ENCODE peak calls at places on chromosomes 12 and 14, in eight cellular contexts. W, V, F, R, T, J, C and G are unnamed samples. For H3K9me3, the result is how much of the 10 kb centered on the place peaks cover.

GRCh38 chr12:25829192-25829591 is 129.3 kb upstream of the RASSF8 start:
- DNase-seq in C (no peak), W (no peak), F (no peak), T (no peak), V (no peak), J (peak), R (peak), G (peak)

GRCh38 chr12:15757553-15758255 is 31.5 kb downstream of the EPS8 start:
- DNase-seq in V (peak), T (peak), F (no peak), R (no peak), C (no peak), W (peak), J (peak), G (no peak)

GRCh38 chr12:130838284-130838950 is 633 bp downstream of the STX2 start:
- DNase-seq in C (no peak), W (peak), R (no peak), T (peak), F (no peak), J (peak), V (peak), G (peak)

GRCh38 chr14:86513056-86513455 is 983.1 kb downstream of the FLRT2 start:
- DNase-seq in V (no peak), F (no peak), R (no peak), C (no peak), W (no peak), J (no peak), T (no peak), G (no peak)

GRCh38 chr14:38207342-38207741 is 362 bp upstream of the SSTR1 start:
- DNase-seq in F (no peak), R (no peak), W (no peak), J (no peak), T (no peak), C (no peak), V (no peak), G (no peak)

GRCh38 chr12:13504074-13504473 is 307.5 kb downstream of the EMP1 start:
- DNase-seq in F (no peak), T (no peak), C (no peak), W (no peak), V (no peak), R (no peak), J (no peak), G (no peak)

GRCh38 chr12:75245108-75245507 is 35.5 kb upstream of the KCNC2 start:
- DNase-seq in C (no peak), V (no peak), R (no peak), T (no peak), F (no peak), J (no peak), W (no peak), G (no peak)

GRCh38 chr12:51449569-51450246 is 25.1 kb downstream of the SLC4A8 start:
- DNase-seq in W (no peak), F (no peak), T (no peak), C (no peak), J (no peak), R (no peak), V (no peak), G (no peak)

GRCh38 chr12:108355069-108355468 is 16.0 kb upstream of the CMKLR1 start:
- DNase-seq in C (no peak), F (no peak), J (no peak), V (no peak), R (no peak), T (no peak), W (no peak), G (no peak)

GRCh38 chr14:24734917-24735500 is 101.0 kb upstream of the GZMB start:
- DNase-seq in W (peak), V (no peak), C (no peak), R (peak), T (peak), J (peak), F (no peak), G (peak)

GRCh38 chr12:51814311-51815088 is 34.0 kb downstream of the FIGNL2 start:
- DNase-seq in W (peak), R (peak), C (peak), V (peak), T (peak), J (peak), F (no peak), G (peak)

GRCh38 chr12:50505386-50505827 is 622 bp downstream of the DIP2B start:
- DNase-seq in V (peak), T (no peak), J (no peak), R (peak), W (no peak), C (no peak), F (no peak), G (peak)

GRCh38 chr14:27427796-27428195 is 830.0 kb upstream of the NOVA1 start:
- DNase-seq in C (no peak), W (no peak), T (no peak), R (no peak), V (no peak), F (no peak), J (peak), G (no peak)

GRCh38 chr14:49550284-49551184 is 35.6 kb downstream of the RPS29 start:
- DNase-seq in V (no peak), F (no peak), J (no peak), W (peak), T (no peak), C (no peak), R (no peak), G (no peak)

GRCh38 chr14:63046339-63047268 is 1.3 kb upstream of the KCNH5 start:
- DNase-seq in C (no peak), J (no peak), T (no peak), F (no peak), R (no peak), W (peak), V (no peak), G (no peak)

GRCh38 chr12:116384629-116385485 is 107.4 kb upstream of the MED13L start:
- DNase-seq in F (no peak), T (no peak), V (no peak), J (no peak), W (no peak), C (no peak), R (no peak), G (no peak)

GRCh38 chr14:71709076-71709475 is 223.2 kb upstream of the RGS6 start:
- DNase-seq in F (no peak), J (no peak), T (no peak), C (peak), W (no peak), V (no peak), R (no peak), G (no peak)

GRCh38 chr14:64845878-64846277 is 33.8 kb downstream of the SPTB start:
- DNase-seq in W (no peak), V (no peak), R (no peak), J (no peak), F (no peak), T (no peak), C (no peak), G (no peak)

GRCh38 chr12:85225501-85225900 is 54.5 kb upstream of the ALX1 start:
- DNase-seq in V (no peak), C (no peak), F (no peak), J (no peak), W (no peak), T (no peak), R (no peak), G (no peak)

GRCh38 chr14:32075636-32076277 is 1.3 kb upstream of the ARHGAP5 start:
- DNase-seq in T (no peak), J (peak), R (peak), W (peak), C (peak), F (no peak), V (peak), G (peak)

GRCh38 chr12:42587564-42588307 is 1.8 kb downstream of the PRICKLE1 start:
- DNase-seq in W (peak), F (no peak), C (no peak), T (no peak), R (no peak), V (no peak), J (no peak), G (no peak)

GRCh38 chr12:33795536-33795935 is 226.8 kb upstream of the ALG10 start:
- DNase-seq in F (no peak), R (no peak), T (no peak), V (no peak), J (no peak), C (no peak), W (no peak), G (no peak)
- TF ChIP-seq CTCF in F (no peak), R (no peak), T (no peak), V (no peak), J (no peak), C (no peak), W (no peak), G (no peak)

GRCh38 chr12:34352098-34352497 is 329.8 kb downstream of the ALG10 start:
- DNase-seq in T (no peak), J (no peak), V (no peak), W (no peak), R (no peak), C (no peak), F (no peak), G (no peak)
- H3K9me3 ChIP-seq in T (half or more), J (under half), V (under half), W (under half), R (half or more), C (under half), F (half or more), G (under half)

GRCh38 chr12:124625867-124626675 is 58.7 kb upstream of the NCOR2 start:
- DNase-seq in J (peak), C (peak), V (peak), W (peak), T (peak), R (peak), F (no peak), G (peak)
- TF ChIP-seq EP300 in J (no peak), C (no peak), V (no peak), W (no peak), T (no peak), R (no peak), F (no peak), G (no peak)

DNA sequence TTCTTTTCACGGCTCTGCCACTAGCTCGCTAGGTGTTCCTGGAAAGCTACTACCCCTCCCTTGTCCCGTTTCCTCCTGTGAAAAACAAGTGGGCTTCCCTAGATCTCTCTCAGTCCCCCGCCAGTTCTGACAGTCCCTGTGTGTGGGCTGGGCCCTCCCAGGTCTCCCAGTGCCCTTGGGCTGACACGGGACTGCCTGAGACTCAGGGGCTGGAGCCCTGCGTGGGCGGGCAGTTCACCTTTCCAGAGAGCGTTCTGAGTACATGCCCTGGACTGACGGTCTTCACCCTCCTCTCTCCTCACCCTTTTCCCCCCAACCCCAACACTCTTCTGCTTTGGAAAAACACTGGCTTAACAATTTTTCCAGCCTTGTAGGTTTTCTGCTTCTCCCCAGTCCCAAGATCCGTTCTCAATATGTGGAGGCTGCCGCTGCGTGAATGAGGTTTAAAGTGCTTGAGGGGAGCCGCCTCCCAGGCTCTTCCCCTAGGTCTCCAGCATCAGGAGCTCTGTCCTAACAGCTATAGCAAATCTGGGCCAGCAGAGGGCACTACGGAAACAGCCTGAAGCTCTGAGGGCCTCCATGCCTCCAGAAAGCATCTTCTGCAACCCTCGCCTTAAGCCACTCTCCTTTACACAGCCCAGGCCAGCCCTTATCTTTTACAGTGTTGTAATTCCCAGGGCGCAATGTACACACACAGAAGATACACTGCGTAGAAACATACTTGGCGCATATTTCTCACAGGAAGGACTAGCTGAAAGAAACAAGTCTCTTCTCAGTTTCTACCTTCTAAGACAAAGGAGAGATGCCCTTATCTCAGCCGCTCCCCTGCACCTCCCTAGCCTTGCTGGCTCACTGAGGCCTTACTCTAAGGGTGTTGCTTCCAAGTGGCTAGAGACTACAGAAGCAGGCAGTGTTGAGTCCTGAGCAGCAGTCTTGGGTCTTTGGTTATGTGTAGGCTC is 10.4 kb upstream of the DCD start:
- DNase-seq in T (peak), V (no peak), F (peak), J (peak), R (no peak), W (peak), C (peak), G (peak)
- TF ChIP-seq CTCF in T (no peak), V (no peak), F (peak), J (peak), R (no peak), W (peak), C (peak), G (peak)

GRCh38 chr12:132923356-132923909 is 32.7 kb downstream of the ZNF605 start:
- DNase-seq in V (no peak), F (no peak), T (no peak), J (no peak), R (no peak), W (no peak), C (no peak), G (no peak)

GRCh38 chr12:132922676-132923075 is 33.4 kb downstream of the ZNF605 start:
- DNase-seq in J (no peak), F (no peak), T (no peak), W (no peak), V (no peak), R (no peak), C (no peak), G (no peak)

GRCh38 chr12:132924356-132924755 is 31.8 kb downstream of the ZNF605 start:
- DNase-seq in W (no peak), C (no peak), F (no peak), V (no peak), R (no peak), T (no peak), J (no peak), G (no peak)

GRCh38 chr12:132926417-132926833 is 29.7 kb downstream of the ZNF605 start:
- DNase-seq in J (no peak), C (no peak), T (no peak), W (no peak), F (no peak), V (no peak), R (no peak), G (no peak)

GRCh38 chr12:132925597-132926416 is 30.3 kb downstream of the ZNF605 start:
- DNase-seq in F (no peak), J (no peak), W (no peak), C (no peak), V (no peak), R (no peak), T (no peak), G (no peak)
- H3K9me3 ChIP-seq in F (half or more), J (half or more), W (half or more), C (half or more), V (half or more), R (half or more), T (half or more), G (half or more)

GRCh38 chr12:46246021-46246700 is 22.7 kb downstream of the SLC38A1 start:
- DNase-seq in W (no peak), C (no peak), F (no peak), V (no peak), R (no peak), T (no peak), J (no peak), G (no peak)
- TF ChIP-seq EP300 in W (no peak), C (no peak), F (no peak), V (no peak), R (no peak), T (no peak), J (no peak), G (no peak)